ENCODE peak calls at places on chromosomes 4 and X, in four cellular contexts. One of them, this sample, is unnamed.

GRCh38 chrX:40107291-40108083 is 9.7 kb upstream of the BCOR start:
- DNase-seq in IMR-90: no peak
- DNase-seq in GM12878: no peak
- DNase-seq in K562: no peak
- DNase-seq in this sample: peak

GRCh38 chr4:73006286-73006990 is 63.1 kb downstream of the COX18 start:
- DNase-seq in K562: no peak
- DNase-seq in GM12878: no peak
- DNase-seq in IMR-90: no peak
- DNase-seq in this sample: no peak

GRCh38 chr4:181548873-181549541 is 694.2 kb upstream of the TENM3 start:
- DNase-seq in GM12878: no peak
- DNase-seq in K562: no peak
- DNase-seq in IMR-90: peak
- DNase-seq in this sample: no peak

GRCh38 chr4:55183926-55184599 is 58.7 kb upstream of the KDR start:
- DNase-seq in K562: no peak
- DNase-seq in GM12878: no peak
- DNase-seq in IMR-90: peak
- DNase-seq in this sample: peak

GRCh38 chr4:110514889-110515479 is 39.0 kb downstream of the ENPEP start:
- DNase-seq in GM12878: no peak
- DNase-seq in K562: peak
- DNase-seq in IMR-90: peak
- DNase-seq in this sample: peak

GRCh38 chr4:173367285-173367684 is 3.5 kb upstream of the SAP30 start:
- DNase-seq in GM12878: no peak
- DNase-seq in IMR-90: peak
- DNase-seq in K562: no peak
- DNase-seq in this sample: peak

GRCh38 chr4:10582059-10582686 is 102.4 kb downstream of the CLNK start:
- DNase-seq in K562: peak
- DNase-seq in GM12878: no peak
- DNase-seq in IMR-90: peak
- DNase-seq in this sample: peak

GRCh38 chr4:39613093-39613656 is 25.5 kb downstream of the SMIM14 start:
- DNase-seq in K562: no peak
- DNase-seq in GM12878: no peak
- DNase-seq in IMR-90: peak
- DNase-seq in this sample: peak

GRCh38 chrX:71911731-71912050 is 1.0 kb downstream of the NHSL2 start:
- DNase-seq in K562: no peak
- DNase-seq in GM12878: no peak
- DNase-seq in IMR-90: no peak
- DNase-seq in this sample: no peak

GRCh38 chrX:104659037-104659744 is 93.2 kb downstream of the IL1RAPL2 start:
- DNase-seq in IMR-90: no peak
- DNase-seq in GM12878: no peak
- DNase-seq in K562: no peak
- DNase-seq in this sample: no peak

GRCh38 chrX:151239748-151240147 is 63.4 kb downstream of the GPR50 start:
- DNase-seq in IMR-90: no peak
- DNase-seq in GM12878: no peak
- DNase-seq in K562: no peak
- DNase-seq in this sample: no peak

DNA sequence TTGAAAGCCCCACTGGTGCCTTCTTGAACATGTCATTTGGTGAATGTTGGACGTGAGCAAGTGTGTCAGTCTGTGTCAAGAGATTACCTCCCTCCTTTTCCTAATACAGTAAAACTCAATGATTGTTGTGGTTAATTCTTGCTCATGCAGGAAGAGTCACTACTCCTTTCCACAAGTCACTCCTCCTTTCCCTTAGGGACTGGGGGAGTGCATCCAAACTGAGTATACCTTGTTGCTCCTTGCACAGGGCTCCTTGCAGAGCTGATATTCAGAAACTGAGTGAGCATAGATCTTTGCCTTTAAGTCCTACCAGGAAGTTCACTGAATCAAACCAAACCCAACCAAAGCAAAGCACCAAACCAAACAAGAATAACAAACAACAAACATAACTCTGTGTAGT is 63.9 kb downstream of the GPR50 start:
- DNase-seq in IMR-90: no peak
- DNase-seq in K562: no peak
- DNase-seq in GM12878: no peak
- DNase-seq in this sample: no peak
- H3K4me2 ChIP-seq in IMR-90: no peak
- H3K4me2 ChIP-seq in K562: no peak
- H3K4me2 ChIP-seq in GM12878: no peak
- H3K4me2 ChIP-seq in this sample: no peak

GRCh38 chr4:88725143-88725542 is 27.5 kb upstream of the NAP1L5 start:
- DNase-seq in GM12878: no peak
- DNase-seq in K562: no peak
- DNase-seq in IMR-90: no peak
- DNase-seq in this sample: no peak
- TF ChIP-seq FOS in GM12878: no peak
- TF ChIP-seq FOS in K562: no peak
- TF ChIP-seq FOS in IMR-90: no peak
- TF ChIP-seq FOS in this sample: no peak

DNA sequence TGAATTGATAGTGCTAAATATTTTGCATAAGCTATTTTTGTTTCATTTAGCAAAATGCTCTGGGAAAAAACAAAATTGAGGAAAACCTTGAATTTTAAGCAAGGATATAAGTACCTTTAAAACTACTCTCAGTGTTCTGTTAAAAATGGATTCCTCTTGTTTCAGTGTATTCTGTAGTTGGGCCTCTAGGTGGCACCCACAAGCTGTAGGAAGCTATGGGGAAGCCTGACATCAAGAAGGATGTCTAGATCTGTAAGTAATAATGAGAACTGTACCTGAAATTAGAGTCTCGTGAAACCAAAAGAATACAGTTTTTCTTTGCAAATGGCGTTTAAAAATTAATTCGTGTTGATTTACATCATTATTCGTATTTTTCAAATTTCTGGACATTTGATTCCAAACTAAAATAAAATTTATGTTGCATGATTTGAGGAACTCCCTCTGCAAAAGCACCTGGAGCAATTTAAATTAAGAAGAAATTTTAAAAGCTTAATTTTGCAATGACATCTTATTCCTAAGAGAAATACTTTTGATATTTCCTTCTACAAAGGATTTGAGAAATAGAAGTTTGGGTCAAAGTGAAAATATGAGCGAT is 51.2 kb downstream of the TMPRSS11E start:
- DNase-seq in K562: peak
- DNase-seq in IMR-90: peak
- DNase-seq in GM12878: peak
- DNase-seq in this sample: peak
- H3K4me2 ChIP-seq in K562: no peak
- H3K4me2 ChIP-seq in IMR-90: no peak
- H3K4me2 ChIP-seq in GM12878: no peak
- H3K4me2 ChIP-seq in this sample: no peak

GRCh38 chrX:148422531-148422930 is 77.9 kb upstream of the AFF2 start:
- DNase-seq in IMR-90: no peak
- DNase-seq in K562: no peak
- DNase-seq in GM12878: no peak
- DNase-seq in this sample: no peak

GRCh38 chrX:148412006-148412405 is 88.4 kb upstream of the AFF2 start:
- DNase-seq in GM12878: no peak
- DNase-seq in K562: no peak
- DNase-seq in IMR-90: no peak
- DNase-seq in this sample: no peak

GRCh38 chrX:148416142-148416541 is 84.3 kb upstream of the AFF2 start:
- DNase-seq in K562: no peak
- DNase-seq in GM12878: no peak
- DNase-seq in IMR-90: no peak
- DNase-seq in this sample: no peak

GRCh38 chrX:148416931-148417330 is 83.5 kb upstream of the AFF2 start:
- DNase-seq in IMR-90: no peak
- DNase-seq in K562: no peak
- DNase-seq in GM12878: no peak
- DNase-seq in this sample: no peak

GRCh38 chrX:148417934-148418333 is 82.5 kb upstream of the AFF2 start:
- DNase-seq in K562: no peak
- DNase-seq in IMR-90: no peak
- DNase-seq in GM12878: no peak
- DNase-seq in this sample: no peak
- TF ChIP-seq FOS in K562: no peak
- TF ChIP-seq FOS in IMR-90: no peak
- TF ChIP-seq FOS in GM12878: no peak
- TF ChIP-seq FOS in this sample: no peak

This sample was measured in endothelial cell of umbilical vein.